ENCODE peak calls at places on chromosomes 4 and X, in seven cellular contexts. P is fibroblast of lung, K is HL-60, M is endothelial cell, G is ascending aorta, J is HFF-Myc, N is fibroblast of mammary gland. H is an unnamed sample.

GRCh38 chrX:131237363-131237762 is 51.7 kb downstream of the IGSF1 start:
- DNase-seq in N (no peak), G (no peak), M (no peak), P (no peak), K (no peak), J (no peak), H (no peak)

GRCh38 chrX:24231780-24232179 is 82.1 kb downstream of the SUPT20HL2 start:
- DNase-seq in P (no peak), K (no peak), J (no peak), M (no peak), G (no peak), N (no peak), H (no peak)

GRCh38 chr4:156771171-156771837 is 200.3 kb downstream of the PDGFC start:
- DNase-seq in P (peak), G (no peak), M (no peak), J (peak), K (no peak), N (peak), H (peak)

GRCh38 chr4:41432889-41433288 is 105.1 kb upstream of the LIMCH1 start:
- DNase-seq in P (peak), K (no peak), J (no peak), N (peak), M (no peak), G (no peak), H (peak)

GRCh38 chr4:4430492-4431195 is 43.7 kb downstream of the NSG1 start:
- DNase-seq in N (peak), K (peak), P (peak), G (no peak), J (peak), M (peak), H (peak)

GRCh38 chr4:162560073-162560472 is 396.3 kb upstream of the FSTL5 start:
- DNase-seq in J (no peak), N (no peak), G (no peak), M (no peak), K (no peak), P (no peak), H (no peak)

GRCh38 chr4:143207555-143207954 is 22.8 kb downstream of the USP38 start:
- DNase-seq in K (no peak), J (no peak), N (peak), P (peak), M (no peak), G (no peak), H (peak)

GRCh38 chrX:10240918-10241317 is 84.1 kb downstream of the CLCN4 start:
- DNase-seq in K (no peak), N (peak), M (no peak), P (peak), J (peak), G (no peak), H (peak)

GRCh38 chr4:27594917-27595316 is 734.3 kb downstream of the STIM2 start:
- DNase-seq in N (no peak), M (no peak), P (peak), G (no peak), J (no peak), K (no peak), H (no peak)

GRCh38 chrX:119826399-119826959 is 26.3 kb downstream of the UPF3B start:
- DNase-seq in N (peak), G (no peak), M (no peak), K (no peak), P (peak), J (no peak), H (peak)

GRCh38 chr4:36722986-36723385 is 441.6 kb downstream of the DTHD1 start:
- DNase-seq in J (no peak), G (no peak), N (no peak), K (no peak), P (no peak), M (no peak), H (no peak)

GRCh38 chrX:47697171-47697570 is 38.2 kb upstream of the UXT start:
- DNase-seq in M (no peak), N (peak), K (no peak), P (no peak), J (no peak), G (no peak), H (no peak)

GRCh38 chr4:3607690-3608514 is 75.7 kb upstream of the LRPAP1 start:
- DNase-seq in N (no peak), G (no peak), M (no peak), K (no peak), J (no peak), P (no peak), H (no peak)

GRCh38 chr4:52838729-52839722 is 23.1 kb upstream of the RASL11B start:
- DNase-seq in G (no peak), P (no peak), J (no peak), M (no peak), N (no peak), K (no peak), H (no peak)

GRCh38 chr4:122766950-122767349 is 34.4 kb downstream of the BBS12 start:
- DNase-seq in K (no peak), P (no peak), J (no peak), M (no peak), G (no peak), N (no peak), H (no peak)

GRCh38 chr4:189081831-189082230 is 858.8 kb upstream of the FRG1 start:
- DNase-seq in N (peak), J (no peak), P (no peak), M (no peak), G (no peak), K (no peak), H (no peak)

GRCh38 chrX:100368167-100368566 is 41.9 kb downstream of the PCDH19 start:
- DNase-seq in P (no peak), M (peak), N (peak), K (no peak), G (no peak), J (no peak), H (no peak)

GRCh38 chr4:16176621-16177020 is 49.6 kb downstream of the TAPT1 start:
- DNase-seq in M (no peak), K (no peak), J (no peak), P (no peak), G (no peak), N (no peak), H (no peak)

GRCh38 chr4:109803924-109804571 is 2.2 kb upstream of the CFI start:
- DNase-seq in N (peak), M (peak), K (no peak), P (peak), J (peak), G (no peak), H (peak)

GRCh38 chrX:49276671-49277519 is 7.3 kb downstream of the PPP1R3F start:
- DNase-seq in J (no peak), G (no peak), N (peak), K (no peak), M (no peak), P (peak), H (peak)

GRCh38 chr4:40055379-40055872 is 1.2 kb upstream of the N4BP2 start:
- DNase-seq in K (peak), J (no peak), G (no peak), M (no peak), P (no peak), N (no peak), H (no peak)

GRCh38 chr4:143353797-143354196 is 17.1 kb downstream of the GAB1 start:
- DNase-seq in J (no peak), P (no peak), M (no peak), K (no peak), N (no peak), G (no peak), H (no peak)

GRCh38 chr4:139841464-139842195 is 176.0 kb downstream of the MGST2 start:
- DNase-seq in N (no peak), P (no peak), G (no peak), M (no peak), J (no peak), K (no peak), H (no peak)

GRCh38 chr4:94160774-94161173 is 46.9 kb upstream of the SMARCAD1 start:
- DNase-seq in K (no peak), P (no peak), J (peak), M (no peak), G (no peak), N (no peak), H (no peak)

GRCh38 chr4:94536649-94537464 is 85.1 kb downstream of the PDLIM5 start:
- DNase-seq in P (no peak), M (no peak), G (no peak), N (no peak), J (no peak), K (no peak), H (peak)

GRCh38 chrX:7120578-7121219 is 26.8 kb upstream of the STS start:
- DNase-seq in M (no peak), P (peak), N (peak), J (no peak), K (no peak), G (no peak), H (peak)

DNA sequence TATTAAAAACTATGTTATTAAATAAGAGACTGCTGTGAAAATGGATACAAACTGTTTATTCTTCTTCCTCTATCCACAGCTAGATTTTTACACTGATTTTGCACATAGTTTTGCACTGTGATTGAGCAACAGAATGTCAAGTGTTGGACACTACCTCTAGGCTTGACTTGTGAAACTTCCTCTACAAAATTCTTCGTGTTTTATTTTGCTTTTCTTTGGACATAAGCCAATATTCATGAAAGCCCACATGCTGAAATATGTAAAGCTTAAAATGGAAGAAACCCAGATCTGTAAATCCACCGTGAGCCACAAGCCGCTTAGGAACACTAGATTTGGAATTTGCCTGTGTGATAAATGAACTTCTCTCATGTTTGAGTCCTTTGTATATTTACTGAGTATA is 849.4 kb downstream of the FSTL5 start:
- DNase-seq in P (no peak), J (no peak), K (no peak), G (no peak), N (no peak), M (no peak), H (no peak)
- TF ChIP-seq CTCF in P (no peak), J (no peak), K (no peak), G (no peak), N (no peak), M (no peak), H (no peak)

GRCh38 chr4:164948943-164949342 is 28.5 kb downstream of the TRIM61 start:
- DNase-seq in K (no peak), P (no peak), G (no peak), J (no peak), N (no peak), M (no peak), H (no peak)

GRCh38 chr4:164952551-164952950 is 24.9 kb downstream of the TRIM61 start:
- DNase-seq in P (no peak), G (no peak), N (no peak), J (no peak), K (no peak), M (no peak), H (no peak)

GRCh38 chr4:164946810-164947209 is 30.6 kb downstream of the TRIM61 start:
- DNase-seq in M (no peak), J (no peak), P (no peak), K (no peak), G (no peak), N (no peak), H (no peak)

GRCh38 chr4:164945146-164945545 is 32.3 kb downstream of the TRIM61 start:
- DNase-seq in K (no peak), J (no peak), N (no peak), P (no peak), M (no peak), G (no peak), H (no peak)

GRCh38 chr4:164949448-164950118 is 27.9 kb downstream of the TRIM61 start:
- DNase-seq in G (no peak), N (peak), M (peak), J (no peak), K (no peak), P (no peak), H (no peak)
- TF ChIP-seq CTCF in G (no peak), N (peak), M (peak), J (peak), K (no peak), P (no peak), H (no peak)

DNA sequence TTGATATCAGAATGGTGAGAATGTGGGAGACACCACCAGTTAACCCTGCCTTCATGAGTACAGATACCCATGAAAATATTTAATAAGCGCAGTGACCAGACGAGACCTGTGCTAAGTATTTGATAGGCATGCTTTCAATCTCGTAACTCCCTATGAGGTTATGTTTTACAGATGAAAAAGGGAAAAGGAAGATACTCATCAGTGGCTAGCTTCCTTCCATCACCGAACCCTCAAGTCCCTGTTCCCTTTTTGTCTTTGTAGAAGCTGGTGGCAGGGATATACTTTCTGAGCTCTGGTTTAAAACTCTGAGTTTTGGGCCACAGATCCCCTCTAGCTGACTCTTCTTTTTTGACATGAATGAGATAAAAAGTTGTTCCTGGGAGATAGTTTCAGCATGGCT is 26.3 kb downstream of the AFF1 start:
- DNase-seq in J (no peak), K (no peak), M (no peak), N (no peak), G (no peak), P (no peak), H (no peak)
- TF ChIP-seq CTCF in J (no peak), K (no peak), M (no peak), N (no peak), G (no peak), P (no peak), H (no peak)

GRCh38 chr4:46933686-46934085 is 24.6 kb upstream of the COX7B2 start:
- DNase-seq in P (peak), G (no peak), M (no peak), J (no peak), N (no peak), K (no peak), H (no peak)

GRCh38 chr4:46934731-46935130 is 25.7 kb upstream of the COX7B2 start:
- DNase-seq in M (no peak), G (no peak), K (no peak), N (no peak), J (no peak), P (no peak), H (no peak)

GRCh38 chr4:46931981-46932380 is 22.9 kb upstream of the COX7B2 start:
- DNase-seq in J (peak), N (peak), G (no peak), K (peak), P (peak), M (peak), H (peak)

GRCh38 chr4:46937493-46937892 is 28.4 kb upstream of the COX7B2 start:
- DNase-seq in J (no peak), G (no peak), P (peak), N (peak), M (no peak), K (no peak), H (peak)
- TF ChIP-seq CTCF in J (no peak), G (no peak), P (no peak), N (peak), M (peak), K (no peak), H (peak)

GRCh38 chr4:77699731-77700210 is 94.2 kb downstream of the CXCL13 start:
- DNase-seq in K (no peak), J (peak), G (no peak), M (no peak), N (peak), P (peak), H (peak)
- TF ChIP-seq CTCF in K (no peak), J (no peak), G (no peak), M (no peak), N (peak), P (no peak), H (peak)

GRCh38 chr4:91092398-91092955 is 965.3 kb downstream of the CCSER1 start:
- DNase-seq in G (no peak), J (no peak), K (no peak), N (no peak), P (no peak), M (no peak), H (no peak)
- TF ChIP-seq CTCF in G (no peak), J (no peak), K (no peak), N (no peak), P (no peak), M (no peak), H (no peak)

H was measured in fibroblast of the aortic adventitia.